ENCODE peak calls at places on chromosome 13, in ten cellular contexts. Y is Daoy; E is AG09319; I is EH; O is G401; M is foreskin keratinocyte; S is GM19239; X is NCI-H1092 treated with DMSO at 0.1 percent for 48 hours; Z is activated CD8-positive, alpha-beta memory T cell treated with anti-CD3 and anti-CD28 coated beads, Interleukin-2, amount 50 U/mL, for 48 hours; G is Peyer's patch. W is an unnamed sample.

GRCh38 chr13:97005631-97006262 is 11.5 kb upstream of the OXGR1 start:
- DNase-seq in Y (peak; percentile 31), Z (no peak), S (no peak), I (peak; percentile 53), M (peak; percentile 50), X (no peak), O (no peak), G (no peak), E (no peak), W (no peak)

GRCh38 chr13:27053902-27054595 is 117.6 kb downstream of the USP12 start:
- DNase-seq in G (no peak), Z (no peak), Y (peak; percentile 82), M (peak; percentile 83), I (peak; percentile 91), S (no peak), O (no peak), X (no peak), E (peak; percentile 49), W (no peak)

GRCh38 chr13:75197803-75198202 is 284.2 kb downstream of the TBC1D4 start:
- DNase-seq in Z (no peak), G (no peak), I (no peak), E (no peak), O (no peak), M (no peak), Y (no peak), X (no peak), S (no peak), W (no peak)

GRCh38 chr13:99614465-99614885 is 113.2 kb downstream of the TM9SF2 start:
- DNase-seq in E (no peak), Y (peak; percentile 33), O (peak; percentile 28), Z (no peak), X (no peak), S (no peak), M (peak; percentile 83), G (no peak), I (peak; percentile 16), W (no peak)

GRCh38 chr13:28494861-28495585 is at the start of gene FLT1:
- DNase-seq in X (peak; percentile 4), O (peak; percentile 25), G (no peak), S (peak; percentile 42), M (no peak), E (no peak), I (peak; percentile 83), Z (peak; percentile 74), Y (peak; percentile 39), W (peak; percentile 20)

GRCh38 chr13:97139704-97140103 is 82.4 kb upstream of the MBNL2 start:
- DNase-seq in E (no peak), I (no peak), S (no peak), Y (no peak), Z (no peak), M (no peak), X (no peak), G (no peak), O (no peak), W (no peak)

GRCh38 chr13:87128006-87128405 is 543.2 kb upstream of the SLITRK5 start:
- DNase-seq in E (peak; percentile 19), G (no peak), S (no peak), O (peak; percentile 32), I (no peak), M (no peak), Y (no peak), Z (no peak), X (peak; percentile 35), W (no peak)

GRCh38 chr13:68047889-68048288 is 817.8 kb upstream of the PCDH9 start:
- DNase-seq in G (no peak), O (no peak), S (no peak), E (no peak), X (no peak), Z (no peak), M (no peak), Y (no peak), I (no peak), W (no peak)

GRCh38 chr13:30339721-30340366 is 32.5 kb upstream of the KATNAL1 start:
- DNase-seq in M (no peak), G (no peak), Z (no peak), O (peak; percentile 10), I (no peak), S (no peak), Y (no peak), E (no peak), X (no peak), W (no peak)

W was measured in GM12892.